ENCODE peak calls at places on chromosomes 6 and 20, in six cellular contexts. One of them, this sample, is unnamed.

GRCh38 chr6:34027445-34027936 is 118.4 kb downstream of the GRM4 start:
- DNase-seq in CD8-positive, alpha-beta T cell: peak; percentile 29
- DNase-seq in IMR-90: peak; percentile 3
- DNase-seq in heart right ventricle: peak; percentile 49
- DNase-seq in PC-9: peak; percentile 52
- DNase-seq in CD8-positive, alpha-beta memory T cell: peak; percentile 57
- DNase-seq in this sample: peak; percentile 56

GRCh38 chr6:168090064-168090690 is 11.2 kb upstream of the FRMD1 start:
- DNase-seq in CD8-positive, alpha-beta memory T cell: no peak
- DNase-seq in IMR-90: no peak
- DNase-seq in PC-9: no peak
- DNase-seq in CD8-positive, alpha-beta T cell: no peak
- DNase-seq in heart right ventricle: no peak
- DNase-seq in this sample: no peak

GRCh38 chr6:14270925-14271791 is 153.6 kb downstream of the CD83 start:
- DNase-seq in CD8-positive, alpha-beta T cell: no peak
- DNase-seq in IMR-90: peak; percentile 74
- DNase-seq in PC-9: peak; percentile 98
- DNase-seq in CD8-positive, alpha-beta memory T cell: no peak
- DNase-seq in heart right ventricle: no peak
- DNase-seq in this sample: peak; percentile 63

GRCh38 chr6:31874836-31875572 is 3.8 kb downstream of the SLC44A4 start:
- DNase-seq in CD8-positive, alpha-beta T cell: no peak
- DNase-seq in PC-9: no peak
- DNase-seq in heart right ventricle: no peak
- DNase-seq in CD8-positive, alpha-beta memory T cell: no peak
- DNase-seq in IMR-90: peak; percentile 66
- DNase-seq in this sample: no peak

GRCh38 chr6:53896237-53896636 is 101.4 kb downstream of the LRRC1 start:
- DNase-seq in CD8-positive, alpha-beta T cell: no peak
- DNase-seq in IMR-90: peak; percentile 18
- DNase-seq in heart right ventricle: no peak
- DNase-seq in PC-9: no peak
- DNase-seq in CD8-positive, alpha-beta memory T cell: no peak
- DNase-seq in this sample: no peak

GRCh38 chr6:40328376-40328987 is 258.7 kb downstream of the LRFN2 start:
- DNase-seq in CD8-positive, alpha-beta T cell: no peak
- DNase-seq in CD8-positive, alpha-beta memory T cell: no peak
- DNase-seq in IMR-90: no peak
- DNase-seq in PC-9: peak; percentile 51
- DNase-seq in heart right ventricle: no peak
- DNase-seq in this sample: peak; percentile 50

GRCh38 chr6:69880570-69880969 is 14.2 kb downstream of the COL19A1 start:
- DNase-seq in CD8-positive, alpha-beta memory T cell: no peak
- DNase-seq in CD8-positive, alpha-beta T cell: no peak
- DNase-seq in IMR-90: no peak
- DNase-seq in heart right ventricle: no peak
- DNase-seq in PC-9: no peak
- DNase-seq in this sample: no peak

GRCh38 chr6:75234126-75234865 is 9.3 kb downstream of the COX7A2 start:
- DNase-seq in heart right ventricle: peak; percentile 18
- DNase-seq in CD8-positive, alpha-beta memory T cell: no peak
- DNase-seq in IMR-90: no peak
- DNase-seq in CD8-positive, alpha-beta T cell: no peak
- DNase-seq in PC-9: no peak
- DNase-seq in this sample: no peak

GRCh38 chr6:12527339-12527738 is 189.2 kb upstream of the PHACTR1 start:
- DNase-seq in IMR-90: peak; percentile 29
- DNase-seq in CD8-positive, alpha-beta T cell: no peak
- DNase-seq in CD8-positive, alpha-beta memory T cell: no peak
- DNase-seq in PC-9: no peak
- DNase-seq in heart right ventricle: no peak
- DNase-seq in this sample: no peak

GRCh38 chr20:36084897-36085617 is 69.5 kb upstream of the EPB41L1 start:
- DNase-seq in IMR-90: no peak
- DNase-seq in CD8-positive, alpha-beta T cell: no peak
- DNase-seq in heart right ventricle: no peak
- DNase-seq in CD8-positive, alpha-beta memory T cell: no peak
- DNase-seq in PC-9: peak; percentile 49
- DNase-seq in this sample: no peak

GRCh38 chr6:17165383-17165782 is 63.5 kb downstream of the STMND1 start:
- DNase-seq in IMR-90: peak; percentile 55
- DNase-seq in CD8-positive, alpha-beta memory T cell: no peak
- DNase-seq in heart right ventricle: no peak
- DNase-seq in PC-9: no peak
- DNase-seq in CD8-positive, alpha-beta T cell: no peak
- DNase-seq in this sample: no peak

GRCh38 chr20:8722277-8722928 is 346.5 kb upstream of the PLCB4 start:
- DNase-seq in heart right ventricle: no peak
- DNase-seq in PC-9: peak; percentile 9
- DNase-seq in IMR-90: peak; percentile 77
- DNase-seq in CD8-positive, alpha-beta T cell: no peak
- DNase-seq in CD8-positive, alpha-beta memory T cell: no peak
- DNase-seq in this sample: peak; percentile 63

GRCh38 chr6:106519460-106520394 is 109.6 kb downstream of the RTN4IP1 start:
- DNase-seq in heart right ventricle: peak; percentile 23
- DNase-seq in CD8-positive, alpha-beta memory T cell: peak; percentile 65
- DNase-seq in CD8-positive, alpha-beta T cell: peak; percentile 41
- DNase-seq in PC-9: peak; percentile 56
- DNase-seq in IMR-90: peak; percentile 95
- DNase-seq in this sample: peak; percentile 86

GRCh38 chr6:85641916-85642773 is 541 bp downstream of the SYNCRIP start:
- DNase-seq in CD8-positive, alpha-beta T cell: peak; percentile 19
- DNase-seq in PC-9: peak; percentile 31
- DNase-seq in heart right ventricle: peak; percentile 64
- DNase-seq in IMR-90: peak; percentile 45
- DNase-seq in CD8-positive, alpha-beta memory T cell: peak; percentile 55
- DNase-seq in this sample: peak; percentile 71

GRCh38 chr20:35979528-35979927 is 11.1 kb downstream of the CNBD2 start:
- DNase-seq in PC-9: no peak
- DNase-seq in heart right ventricle: no peak
- DNase-seq in IMR-90: no peak
- DNase-seq in CD8-positive, alpha-beta memory T cell: no peak
- DNase-seq in CD8-positive, alpha-beta T cell: no peak
- DNase-seq in this sample: no peak

GRCh38 chr20:23144856-23145255 is 58.7 kb upstream of the CD93 start:
- DNase-seq in IMR-90: no peak
- DNase-seq in CD8-positive, alpha-beta memory T cell: no peak
- DNase-seq in PC-9: no peak
- DNase-seq in heart right ventricle: no peak
- DNase-seq in CD8-positive, alpha-beta T cell: no peak
- DNase-seq in this sample: no peak

GRCh38 chr6:3878048-3878666 is 29.0 kb downstream of the FAM50B start:
- DNase-seq in PC-9: no peak
- DNase-seq in CD8-positive, alpha-beta T cell: no peak
- DNase-seq in heart right ventricle: no peak
- DNase-seq in CD8-positive, alpha-beta memory T cell: no peak
- DNase-seq in IMR-90: no peak
- DNase-seq in this sample: no peak

GRCh38 chr6:87373377-87373776 is 28.8 kb downstream of the C6orf163 start:
- DNase-seq in IMR-90: no peak
- DNase-seq in heart right ventricle: no peak
- DNase-seq in CD8-positive, alpha-beta memory T cell: no peak
- DNase-seq in CD8-positive, alpha-beta T cell: no peak
- DNase-seq in PC-9: no peak
- DNase-seq in this sample: no peak

GRCh38 chr20:38373231-38373867 is 27.1 kb downstream of the LBP start:
- DNase-seq in heart right ventricle: no peak
- DNase-seq in PC-9: no peak
- DNase-seq in CD8-positive, alpha-beta memory T cell: no peak
- DNase-seq in CD8-positive, alpha-beta T cell: no peak
- DNase-seq in IMR-90: no peak
- DNase-seq in this sample: no peak

GRCh38 chr6:21133902-21134301 is 459.6 kb upstream of the SOX4 start:
- DNase-seq in CD8-positive, alpha-beta memory T cell: no peak
- DNase-seq in IMR-90: no peak
- DNase-seq in heart right ventricle: no peak
- DNase-seq in PC-9: no peak
- DNase-seq in CD8-positive, alpha-beta T cell: no peak
- DNase-seq in this sample: no peak

GRCh38 chr6:121856296-121856695 is 420.9 kb downstream of the GJA1 start:
- DNase-seq in CD8-positive, alpha-beta T cell: no peak
- DNase-seq in PC-9: no peak
- DNase-seq in CD8-positive, alpha-beta memory T cell: no peak
- DNase-seq in heart right ventricle: no peak
- DNase-seq in IMR-90: peak; percentile 55
- DNase-seq in this sample: no peak

GRCh38 chr6:10855233-10855632 is 16.9 kb upstream of the MAK start:
- DNase-seq in IMR-90: no peak
- DNase-seq in CD8-positive, alpha-beta memory T cell: no peak
- DNase-seq in CD8-positive, alpha-beta T cell: no peak
- DNase-seq in heart right ventricle: no peak
- DNase-seq in PC-9: no peak
- DNase-seq in this sample: peak; percentile 76

GRCh38 chr6:19731286-19731685 is 105.9 kb upstream of the ID4 start:
- DNase-seq in IMR-90: peak; percentile 93
- DNase-seq in CD8-positive, alpha-beta memory T cell: no peak
- DNase-seq in heart right ventricle: no peak
- DNase-seq in CD8-positive, alpha-beta T cell: no peak
- DNase-seq in PC-9: peak; percentile 26
- DNase-seq in this sample: no peak

GRCh38 chr6:49913656-49914055 is 47.3 kb upstream of the CRISP1 start:
- DNase-seq in CD8-positive, alpha-beta memory T cell: no peak
- DNase-seq in heart right ventricle: no peak
- DNase-seq in CD8-positive, alpha-beta T cell: no peak
- DNase-seq in PC-9: no peak
- DNase-seq in IMR-90: no peak
- DNase-seq in this sample: no peak

GRCh38 chr6:3386374-3386857 is 70.4 kb downstream of the SLC22A23 start:
- DNase-seq in heart right ventricle: no peak
- DNase-seq in CD8-positive, alpha-beta memory T cell: no peak
- DNase-seq in PC-9: no peak
- DNase-seq in CD8-positive, alpha-beta T cell: no peak
- DNase-seq in IMR-90: no peak
- DNase-seq in this sample: no peak

GRCh38 chr6:72760130-72760793 is 138.4 kb downstream of the KCNQ5 start:
- DNase-seq in CD8-positive, alpha-beta T cell: no peak
- DNase-seq in heart right ventricle: no peak
- DNase-seq in IMR-90: peak; percentile 11
- DNase-seq in CD8-positive, alpha-beta memory T cell: no peak
- DNase-seq in PC-9: no peak
- DNase-seq in this sample: no peak

GRCh38 chr6:2225422-2226392 is 19.7 kb downstream of the GMDS start:
- DNase-seq in CD8-positive, alpha-beta memory T cell: no peak
- DNase-seq in heart right ventricle: no peak
- DNase-seq in IMR-90: no peak
- DNase-seq in PC-9: no peak
- DNase-seq in CD8-positive, alpha-beta T cell: no peak
- DNase-seq in this sample: no peak

DNA sequence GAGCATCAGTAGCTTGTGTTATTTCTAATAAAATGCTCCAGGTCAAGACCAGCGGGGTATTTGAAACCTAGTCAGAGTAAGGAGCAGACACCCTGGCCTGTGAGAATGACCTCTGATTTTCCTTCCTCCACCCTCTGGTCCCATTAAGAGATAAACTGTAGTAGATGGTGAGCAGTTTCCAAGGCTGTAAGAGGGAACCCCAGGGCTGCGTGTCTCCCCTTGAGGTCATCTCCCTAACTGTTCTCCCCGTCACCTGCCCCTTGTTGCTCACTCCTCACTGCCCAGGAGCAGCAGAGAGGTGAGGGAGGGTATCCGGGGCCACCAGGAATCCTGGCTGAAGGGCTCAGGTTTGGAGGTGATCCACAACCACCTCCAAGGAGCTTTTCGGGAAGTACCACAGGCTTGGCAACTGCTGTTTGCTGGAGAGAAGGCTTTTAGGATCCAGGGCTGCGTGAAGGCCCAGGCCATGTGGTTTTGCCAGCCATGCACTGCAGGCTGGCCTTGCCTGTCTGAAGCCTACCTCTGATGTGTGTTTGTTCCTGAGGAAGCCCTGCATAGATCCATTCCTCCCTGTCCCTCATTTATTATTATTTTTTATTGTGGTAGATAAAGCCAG is 62.5 kb downstream of the RREB1 start:
- DNase-seq in CD8-positive, alpha-beta T cell: no peak
- DNase-seq in PC-9: no peak
- DNase-seq in CD8-positive, alpha-beta memory T cell: no peak
- DNase-seq in IMR-90: no peak
- DNase-seq in heart right ventricle: no peak
- DNase-seq in this sample: no peak
- H3K4me1 ChIP-seq in CD8-positive, alpha-beta T cell: peaks cover 13% of the 10 kb centered on the region
- H3K4me1 ChIP-seq in PC-9: no peaks in the 10 kb centered on the region
- H3K4me1 ChIP-seq in CD8-positive, alpha-beta memory T cell: peaks cover 34% of the 10 kb centered on the region
- H3K4me1 ChIP-seq in IMR-90: peaks cover 36% of the 10 kb centered on the region
- H3K4me1 ChIP-seq in heart right ventricle: peaks cover 16% of the 10 kb centered on the region
- H3K4me1 ChIP-seq in this sample: no peaks in the 10 kb centered on the region

GRCh38 chr6:138539882-138540281 is 40.6 kb upstream of the NHSL1 start:
- DNase-seq in CD8-positive, alpha-beta T cell: no peak
- DNase-seq in IMR-90: peak; percentile 38
- DNase-seq in PC-9: no peak
- DNase-seq in heart right ventricle: no peak
- DNase-seq in CD8-positive, alpha-beta memory T cell: no peak
- DNase-seq in this sample: no peak
- H3K4me1 ChIP-seq in CD8-positive, alpha-beta T cell: no peaks in the 10 kb centered on the region
- H3K4me1 ChIP-seq in IMR-90: peaks cover 26% of the 10 kb centered on the region
- H3K4me1 ChIP-seq in PC-9: no peaks in the 10 kb centered on the region
- H3K4me1 ChIP-seq in heart right ventricle: peaks cover 5% of the 10 kb centered on the region
- H3K4me1 ChIP-seq in CD8-positive, alpha-beta memory T cell: no peaks in the 10 kb centered on the region
- H3K4me1 ChIP-seq in this sample: no peaks in the 10 kb centered on the region

DNA sequence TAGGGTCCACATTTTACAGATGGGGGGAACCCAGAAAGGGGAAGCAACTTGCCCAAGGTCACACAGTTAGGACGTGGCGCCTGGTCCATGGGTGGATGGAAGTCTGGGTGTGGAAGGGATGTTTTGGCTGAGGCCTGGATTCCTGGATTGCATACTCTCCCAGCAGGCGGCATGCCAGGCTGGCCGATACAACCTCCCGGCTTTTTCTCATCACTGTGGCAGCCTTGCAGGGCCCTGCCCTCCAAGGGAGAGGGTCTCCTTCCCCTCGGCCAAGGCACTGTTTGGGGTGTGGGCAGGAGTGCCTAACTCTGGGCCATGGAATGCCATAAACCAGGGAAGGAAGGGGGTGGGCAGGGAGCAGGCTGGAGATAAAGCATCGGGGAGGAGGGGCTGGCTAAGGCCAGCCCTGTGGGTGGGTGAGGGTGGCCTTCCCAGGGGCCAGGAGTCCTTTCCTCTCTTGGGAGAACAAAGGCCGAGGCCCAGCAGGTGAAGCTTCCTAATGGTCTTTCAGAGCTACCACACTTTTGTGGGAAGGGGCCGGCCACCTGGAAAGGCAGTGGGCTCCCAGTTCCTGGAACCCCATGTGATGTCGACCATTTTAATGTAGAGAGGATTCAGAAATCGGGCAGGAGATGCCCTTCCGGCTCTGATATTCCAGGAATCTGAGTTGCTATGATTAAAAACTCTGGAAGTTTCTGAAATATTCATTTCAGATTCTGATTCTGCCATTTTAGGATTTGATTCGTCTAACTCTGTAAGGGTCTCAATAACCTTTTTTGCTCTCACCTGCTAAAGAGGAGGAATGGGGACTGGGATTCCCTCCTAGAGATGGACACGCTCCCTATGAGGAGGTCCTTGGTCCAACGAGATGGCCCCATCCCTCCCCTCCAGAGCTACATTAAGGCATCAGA is 4.2 kb downstream of the FOXS1 start:
- DNase-seq in IMR-90: no peak
- DNase-seq in PC-9: no peak
- DNase-seq in CD8-positive, alpha-beta memory T cell: no peak
- DNase-seq in CD8-positive, alpha-beta T cell: no peak
- DNase-seq in heart right ventricle: no peak
- DNase-seq in this sample: no peak
- H3K4me1 ChIP-seq in IMR-90: peaks cover 25% of the 10 kb centered on the region
- H3K4me1 ChIP-seq in PC-9: peaks cover 13% of the 10 kb centered on the region
- H3K4me1 ChIP-seq in CD8-positive, alpha-beta memory T cell: peaks cover 4% of the 10 kb centered on the region
- H3K4me1 ChIP-seq in CD8-positive, alpha-beta T cell: no peaks in the 10 kb centered on the region
- H3K4me1 ChIP-seq in heart right ventricle: peaks cover 21% of the 10 kb centered on the region
- H3K4me1 ChIP-seq in this sample: peaks cover 2% of the 10 kb centered on the region

GRCh38 chr6:5632348-5632935 is 371.1 kb downstream of the FARS2 start:
- DNase-seq in CD8-positive, alpha-beta T cell: no peak
- DNase-seq in CD8-positive, alpha-beta memory T cell: no peak
- DNase-seq in PC-9: no peak
- DNase-seq in IMR-90: no peak
- DNase-seq in heart right ventricle: no peak
- DNase-seq in this sample: no peak
- H3K4me1 ChIP-seq in CD8-positive, alpha-beta T cell: peaks cover 6% of the 10 kb centered on the region
- H3K4me1 ChIP-seq in CD8-positive, alpha-beta memory T cell: peaks cover 7% of the 10 kb centered on the region
- H3K4me1 ChIP-seq in PC-9: no peaks in the 10 kb centered on the region
- H3K4me1 ChIP-seq in IMR-90: no peaks in the 10 kb centered on the region
- H3K4me1 ChIP-seq in heart right ventricle: no peaks in the 10 kb centered on the region
- H3K4me1 ChIP-seq in this sample: peaks cover 1% of the 10 kb centered on the region